ENCODE peak calls at places on chromosome 2, in six cellular contexts. A, I, V, U, Q and F are unnamed samples.
A peak's percentile ranks its signal among the peaks of the same experiment; 100 is the strongest.

GRCh38 chr2:237486819-237487448 is at the start of gene MLPH:
- ATAC-seq in A (peak; percentile 38), I (peak; percentile 85), V (peak; percentile 50), U (peak; percentile 46), Q (peak; percentile 41), F (peak; percentile 56)

GRCh38 chr2:237407734-237408133 is 6.2 kb downstream of the COL6A3 start:
- ATAC-seq in A (no peak), I (no peak), V (no peak), U (no peak), Q (no peak), F (no peak)

GRCh38 chr2:140205093-140205492 is 1424.9 kb upstream of the NXPH2 start:
- ATAC-seq in A (no peak), I (peak; percentile 24), V (no peak), U (no peak), Q (no peak), F (no peak)

GRCh38 chr2:46669996-46670793 is 190.8 kb downstream of the TMEM247 start:
- ATAC-seq in A (no peak), I (peak; percentile 33), V (peak; percentile 27), U (no peak), Q (no peak), F (no peak)

GRCh38 chr2:130963849-130964793 is 127.4 kb downstream of the ARHGEF4 start:
- ATAC-seq in A (no peak), I (peak; percentile 71), V (peak; percentile 30), U (peak; percentile 8), Q (no peak), F (no peak)

GRCh38 chr2:218701806-218702205 is 8.8 kb upstream of the TTLL4 start:
- ATAC-seq in A (no peak), I (no peak), V (no peak), U (no peak), Q (peak; percentile 11), F (no peak)

GRCh38 chr2:27964067-27964466 is 73.5 kb downstream of the BABAM2 start:
- ATAC-seq in A (no peak), I (no peak), V (no peak), U (no peak), Q (no peak), F (no peak)

GRCh38 chr2:221506469-221506868 is 65.6 kb downstream of the EPHA4 start:
- ATAC-seq in A (no peak), I (no peak), V (no peak), U (no peak), Q (no peak), F (no peak)